ENCODE peak calls at places on chromosomes 6 and 20, in four cellular contexts. One of them, this sample, is unnamed.

GRCh38 chr6:2961971-2962370 is 9.4 kb downstream of the SERPINB6 start:
- DNase-seq in GM12878: no peak
- DNase-seq in HepG2: no peak
- DNase-seq in K562: peak
- DNase-seq in this sample: peak

GRCh38 chr6:32967151-32968091 is 973 bp upstream of the BRD2 start:
- DNase-seq in GM12878: no peak
- DNase-seq in HepG2: peak
- DNase-seq in K562: peak
- DNase-seq in this sample: peak

GRCh38 chr6:168145747-168146596 is 67.0 kb upstream of the FRMD1 start:
- DNase-seq in GM12878: no peak
- DNase-seq in HepG2: no peak
- DNase-seq in K562: no peak
- DNase-seq in this sample: no peak

GRCh38 chr6:5061152-5061551 is 24.0 kb upstream of the PPP1R3G start:
- DNase-seq in GM12878: no peak
- DNase-seq in HepG2: peak
- DNase-seq in K562: no peak
- DNase-seq in this sample: no peak

GRCh38 chr6:6177754-6178153 is 142.7 kb downstream of the F13A1 start:
- DNase-seq in GM12878: no peak
- DNase-seq in HepG2: no peak
- DNase-seq in K562: no peak
- DNase-seq in this sample: no peak

GRCh38 chr20:327946-328563 is 2.7 kb downstream of the SOX12 start:
- DNase-seq in GM12878: no peak
- DNase-seq in HepG2: no peak
- DNase-seq in K562: peak
- DNase-seq in this sample: no peak

GRCh38 chr20:14566505-14566904 is 229.1 kb upstream of the FLRT3 start:
- DNase-seq in GM12878: no peak
- DNase-seq in HepG2: no peak
- DNase-seq in K562: no peak
- DNase-seq in this sample: no peak

GRCh38 chr6:131116755-131117360 is 18.4 kb upstream of the AKAP7 start:
- DNase-seq in GM12878: no peak
- DNase-seq in HepG2: peak
- DNase-seq in K562: peak
- DNase-seq in this sample: no peak

GRCh38 chr6:167465497-167465896 is 140.6 kb downstream of the TTLL2 start:
- DNase-seq in GM12878: no peak
- DNase-seq in HepG2: no peak
- DNase-seq in K562: no peak
- DNase-seq in this sample: no peak

GRCh38 chr6:149815788-149816187 is 48.4 kb downstream of the LRP11 start:
- DNase-seq in GM12878: no peak
- DNase-seq in HepG2: no peak
- DNase-seq in K562: no peak
- DNase-seq in this sample: no peak

GRCh38 chr20:63495771-63496403 is 3.0 kb downstream of the EEF1A2 start:
- DNase-seq in GM12878: no peak
- DNase-seq in HepG2: peak
- DNase-seq in K562: peak
- DNase-seq in this sample: peak

GRCh38 chr20:63120286-63121090 is 95.4 kb downstream of the YTHDF1 start:
- DNase-seq in GM12878: no peak
- DNase-seq in HepG2: no peak
- DNase-seq in K562: no peak
- DNase-seq in this sample: no peak

DNA sequence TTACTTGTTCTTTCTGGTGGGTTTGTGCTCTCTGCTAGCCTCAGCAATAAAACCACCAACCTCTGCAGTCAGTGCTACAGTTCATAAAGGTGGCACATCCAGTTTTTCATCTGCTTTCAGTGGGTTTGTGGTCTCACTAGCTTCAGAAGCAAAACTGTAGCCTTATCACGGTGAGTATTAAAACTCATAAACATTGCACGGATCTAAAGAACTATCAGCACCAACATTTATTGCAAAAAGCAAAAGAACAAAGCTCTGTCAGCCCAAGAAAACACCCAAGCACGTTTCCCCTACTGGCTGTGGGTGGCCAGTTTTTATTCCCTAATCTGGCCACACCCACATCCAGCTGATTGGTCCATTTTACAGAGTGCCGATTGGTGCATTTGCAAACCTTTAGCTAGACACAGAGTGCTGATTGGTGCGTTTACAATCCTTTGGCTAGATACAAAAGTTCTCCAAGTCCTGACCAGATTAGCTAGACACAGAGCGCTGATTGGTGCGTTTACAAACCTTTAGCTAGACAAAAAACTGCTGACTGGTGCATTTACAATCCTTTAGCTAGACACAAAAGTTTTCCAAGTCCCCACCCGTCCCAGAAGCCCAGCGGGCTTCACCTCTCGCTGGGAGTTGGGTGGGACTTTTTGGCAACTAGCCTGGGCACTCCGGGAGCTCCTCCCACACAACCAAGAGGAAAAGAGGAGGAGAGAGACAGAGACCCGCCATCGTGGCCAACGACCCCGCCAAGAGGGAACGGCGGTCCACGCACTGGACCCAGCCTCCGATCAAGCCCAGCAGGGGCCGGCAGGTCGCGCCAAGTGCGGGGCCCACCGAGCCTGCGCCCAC is 3.3 kb upstream of the TMEM14C start:
- DNase-seq in GM12878: no peak
- DNase-seq in HepG2: peak
- DNase-seq in K562: no peak
- DNase-seq in this sample: no peak
- TF ChIP-seq ETV6 in GM12878: no peak
- TF ChIP-seq ETV6 in HepG2: no peak
- TF ChIP-seq ETV6 in K562: no peak
- TF ChIP-seq ETV6 in this sample: no peak

DNA sequence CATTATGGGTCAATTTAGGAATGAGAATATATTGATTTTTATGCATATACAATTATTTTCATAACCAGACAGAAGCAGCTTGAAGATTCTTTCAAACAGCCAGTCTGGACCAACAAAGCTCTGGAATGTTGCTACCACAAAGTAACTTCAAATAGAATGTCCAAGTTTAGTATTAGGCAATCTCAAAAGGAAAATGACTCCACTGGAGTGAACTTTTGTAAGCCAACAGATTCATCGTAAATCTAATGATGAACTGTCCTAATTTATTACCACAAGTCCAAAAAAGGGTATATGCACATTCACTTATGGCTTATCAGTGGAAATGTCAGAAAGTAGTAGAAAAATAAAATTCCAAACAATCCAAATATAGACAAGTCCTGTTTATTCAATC is 3.6 kb downstream of the PLN start:
- DNase-seq in GM12878: no peak
- DNase-seq in HepG2: no peak
- DNase-seq in K562: no peak
- DNase-seq in this sample: no peak
- TF ChIP-seq ESRRA in GM12878: no peak
- TF ChIP-seq ESRRA in HepG2: no peak
- TF ChIP-seq ESRRA in K562: no peak
- TF ChIP-seq ESRRA in this sample: no peak

GRCh38 chr20:17667445-17667844 is 14.6 kb downstream of the RRBP1 start:
- DNase-seq in GM12878: no peak
- DNase-seq in HepG2: no peak
- DNase-seq in K562: no peak
- DNase-seq in this sample: no peak

GRCh38 chr20:17671565-17671964 is 10.5 kb downstream of the RRBP1 start:
- DNase-seq in GM12878: no peak
- DNase-seq in HepG2: no peak
- DNase-seq in K562: no peak
- DNase-seq in this sample: no peak

GRCh38 chr20:17671051-17671450 is 11.0 kb downstream of the RRBP1 start:
- DNase-seq in GM12878: no peak
- DNase-seq in HepG2: no peak
- DNase-seq in K562: no peak
- DNase-seq in this sample: no peak

GRCh38 chr20:17668432-17668831 is 13.6 kb downstream of the RRBP1 start:
- DNase-seq in GM12878: no peak
- DNase-seq in HepG2: no peak
- DNase-seq in K562: no peak
- DNase-seq in this sample: no peak

GRCh38 chr20:17669306-17669931 is 12.6 kb downstream of the RRBP1 start:
- DNase-seq in GM12878: no peak
- DNase-seq in HepG2: no peak
- DNase-seq in K562: no peak
- DNase-seq in this sample: no peak
- TF ChIP-seq ETV6 in GM12878: no peak
- TF ChIP-seq ETV6 in HepG2: no peak
- TF ChIP-seq ETV6 in K562: no peak
- TF ChIP-seq ETV6 in this sample: no peak

DNA sequence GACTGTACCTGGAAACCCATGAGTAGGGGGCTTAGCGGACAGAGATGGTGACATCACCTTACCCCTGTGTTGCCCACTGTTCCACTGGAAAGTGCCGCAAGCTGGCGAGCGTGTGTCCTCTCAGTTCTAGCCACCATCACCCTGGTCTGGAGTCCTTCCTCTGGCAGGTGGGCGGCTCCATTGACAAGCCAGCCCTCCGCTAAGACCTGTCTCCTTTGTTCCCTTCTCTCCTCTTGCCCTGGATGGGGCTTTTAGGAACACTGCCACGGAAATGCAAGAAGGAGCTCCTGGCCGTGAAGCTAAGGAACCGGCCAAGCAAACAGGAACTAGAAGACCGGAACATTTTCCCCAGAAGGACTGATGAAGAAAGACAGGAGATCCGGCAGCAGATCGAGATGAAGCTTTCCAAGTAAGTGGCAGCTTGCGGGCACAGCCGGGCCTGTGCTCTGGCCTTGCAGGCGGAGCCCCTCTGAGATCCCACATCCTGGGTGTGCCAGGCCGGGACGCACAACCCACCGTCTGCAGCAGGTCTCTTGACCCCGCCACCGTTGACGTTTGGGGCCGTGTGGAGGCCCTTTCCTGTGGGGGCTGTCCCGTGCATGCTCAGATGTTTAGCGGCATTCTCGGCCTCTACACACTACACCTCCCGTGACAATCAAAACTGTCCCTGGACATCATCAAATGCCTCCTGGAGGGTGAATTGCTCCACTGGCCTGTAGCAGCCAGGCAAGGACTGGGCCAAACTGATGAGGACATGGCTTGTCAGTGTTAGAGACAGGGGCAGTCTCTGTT is 127.5 kb downstream of the SYCP2 start:
- DNase-seq in GM12878: no peak
- DNase-seq in HepG2: no peak
- DNase-seq in K562: no peak
- DNase-seq in this sample: no peak
- TF ChIP-seq ESRRA in GM12878: no peak
- TF ChIP-seq ESRRA in HepG2: no peak
- TF ChIP-seq ESRRA in K562: no peak
- TF ChIP-seq ESRRA in this sample: no peak